ENCODE peak calls at places on chromosomes 13 and 19, in nine cellular contexts. F is putamen; X is activated CD4-positive, alpha-beta T cell treated with anti-CD3 and anti-CD28 coated beads, Interleukin-2, amount 50 U/mL, for 4 hours; A is ecto neural progenitor cell; C is pons; D is glutamatergic neuron; L is left lobe of liver; Q is lower leg skin; V is NCI-H2107. K is an unnamed sample.
A peak's percentile ranks its signal among the peaks of the same experiment; 100 is the strongest.

GRCh38 chr13:70630247-70630646 is 522.0 kb upstream of the KLHL1 start:
- DNase-seq in F (no peak), X (no peak), A (no peak), C (no peak), D (no peak), L (no peak), Q (no peak), V (no peak), K (no peak)

GRCh38 chr19:12484011-12484370 is 625 bp downstream of the ZNF709 start:
- DNase-seq in F (peak; percentile 3), X (no peak), A (no peak), C (no peak), D (no peak), L (no peak), Q (no peak), V (no peak), K (no peak)

GRCh38 chr19:14837391-14837790 is 2.4 kb upstream of the OR7A5 start:
- DNase-seq in F (no peak), X (no peak), A (no peak), C (no peak), D (no peak), L (no peak), Q (no peak), V (no peak), K (no peak)

GRCh38 chr13:99339736-99340392 is 32.7 kb upstream of the GPR183 start:
- DNase-seq in F (no peak), X (no peak), A (no peak), C (no peak), D (peak; percentile 30), L (peak; percentile 57), Q (no peak), V (no peak), K (no peak)

GRCh38 chr13:63948045-63948444 is 2532.4 kb upstream of the PCDH20 start:
- DNase-seq in F (no peak), X (no peak), A (no peak), C (no peak), D (no peak), L (no peak), Q (no peak), V (no peak), K (no peak)

GRCh38 chr19:51626675-51627074 is 3.5 kb downstream of the SIGLEC5 start:
- DNase-seq in F (no peak), X (no peak), A (no peak), C (no peak), D (no peak), L (no peak), Q (no peak), V (no peak), K (no peak)

GRCh38 chr19:32041681-32042292 is 303.6 kb upstream of the ZNF507 start:
- DNase-seq in F (peak; percentile 29), X (no peak), A (peak; percentile 62), C (peak; percentile 36), D (peak; percentile 76), L (no peak), Q (no peak), V (no peak), K (peak; percentile 31)

GRCh38 chr19:28010656-28011055 is 1202.3 kb downstream of the UQCRFS1 start:
- DNase-seq in F (no peak), X (no peak), A (no peak), C (no peak), D (no peak), L (no peak), Q (no peak), V (no peak), K (no peak)

GRCh38 chr13:32033744-32034143 is 2.2 kb downstream of the FRY start:
- DNase-seq in F (no peak), X (no peak), A (no peak), C (no peak), D (no peak), L (no peak), Q (no peak), V (peak; percentile 27), K (no peak)

GRCh38 chr19:7533281-7533819 is 2.2 kb upstream of the PNPLA6 start:
- DNase-seq in F (peak; percentile 64), X (no peak), A (peak; percentile 64), C (peak; percentile 38), D (peak; percentile 52), L (peak; percentile 58), Q (peak; percentile 33), V (no peak), K (no peak)

K was measured in activated T-cell treated with anti-CD3 and anti-CD28 coated beads, Interleukin-2, amount 50 U/mL, for 72 hours.